ENCODE peak calls at places on chromosomes 7 and 10, in four cellular contexts. E, L, Q and A are unnamed samples.

GRCh38 chr10:82319046-82319445 is 444.1 kb downstream of the NRG3 start:
- DNase-seq in E (no peak), L (no peak), Q (no peak), A (no peak)

GRCh38 chr7:23373151-23374004 is 74.2 kb downstream of the MALSU1 start:
- DNase-seq in L (no peak), Q (no peak), E (no peak), A (peak)

GRCh38 chr10:30151581-30152389 is 92.4 kb upstream of the JCAD start:
- DNase-seq in E (peak), Q (peak), L (peak), A (no peak)

GRCh38 chr10:126917375-126917774 is 12.1 kb downstream of the DOCK1 start:
- DNase-seq in L (no peak), Q (no peak), E (no peak), A (no peak)

GRCh38 chr10:12875100-12875499 is 126.4 kb downstream of the CCDC3 start:
- DNase-seq in L (no peak), Q (no peak), E (no peak), A (no peak)

GRCh38 chr7:147805996-147806576 is 784.5 kb upstream of the C7orf33 start:
- DNase-seq in L (no peak), Q (no peak), E (no peak), A (no peak)

GRCh38 chr7:48360574-48360973 is 189.3 kb downstream of the ABCA13 start:
- DNase-seq in E (no peak), Q (no peak), L (no peak), A (no peak)

GRCh38 chr10:29328988-29329387 is 40.1 kb downstream of the LYZL1 start:
- DNase-seq in E (peak), L (no peak), Q (peak), A (no peak)

GRCh38 chr10:31134303-31134928 is 102.8 kb upstream of the ZNF438 start:
- DNase-seq in Q (no peak), E (peak), L (peak), A (peak)

GRCh38 chr10:122504551-122504950 is 43.2 kb downstream of the HTRA1 start:
- DNase-seq in Q (peak), L (peak), E (peak), A (no peak)

GRCh38 chr10:80507484-80507880 is 30.2 kb upstream of the SH2D4B start:
- DNase-seq in Q (no peak), E (no peak), L (no peak), A (no peak)

GRCh38 chr10:67666416-67667043 is 29.5 kb downstream of the CTNNA3 start:
- DNase-seq in L (no peak), E (no peak), Q (no peak), A (peak)

GRCh38 chr10:22637491-22637890 is 76.9 kb downstream of the PIP4K2A start:
- DNase-seq in L (no peak), E (no peak), Q (no peak), A (no peak)

GRCh38 chr10:11578802-11579255 is 32.6 kb downstream of the USP6NL start:
- DNase-seq in L (no peak), Q (no peak), E (no peak), A (peak)

GRCh38 chr7:44163591-44163990 is 22.5 kb upstream of the MYL7 start:
- DNase-seq in L (no peak), E (no peak), Q (peak), A (no peak)

GRCh38 chr10:12710594-12711343 is 290.7 kb downstream of the CCDC3 start:
- DNase-seq in L (peak), Q (peak), E (peak), A (peak)

GRCh38 chr10:68242051-68242450 is 10.1 kb upstream of the ATOH7 start:
- DNase-seq in E (no peak), L (no peak), Q (no peak), A (no peak)

GRCh38 chr10:21524526-21525366 is 736 bp downstream of the SKIDA1 start:
- DNase-seq in Q (no peak), L (no peak), E (no peak), A (no peak)

GRCh38 chr7:2004841-2005351 is 227.8 kb downstream of the MAD1L1 start:
- DNase-seq in Q (no peak), L (no peak), E (peak), A (no peak)

GRCh38 chr10:19328582-19328981 is 280.0 kb downstream of the MALRD1 start:
- DNase-seq in L (no peak), E (no peak), Q (no peak), A (no peak)

GRCh38 chr7:18212788-18213187 is 185.1 kb upstream of the PRPS1L1 start:
- DNase-seq in E (no peak), L (no peak), Q (peak), A (no peak)

GRCh38 chr7:102085223-102085772 is 201.4 kb upstream of the SH2B2 start:
- DNase-seq in E (no peak), Q (no peak), L (no peak), A (no peak)

GRCh38 chr10:89283988-89284475 is 17.8 kb upstream of the IFIT2 start:
- DNase-seq in E (peak), L (peak), Q (peak), A (no peak)

GRCh38 chr7:100220833-100221718 is 1.3 kb downstream of the PVRIG start:
- DNase-seq in L (no peak), E (peak), Q (no peak), A (peak)

GRCh38 chr7:28435152-28435551 is 22.8 kb downstream of the CREB5 start:
- DNase-seq in Q (no peak), E (no peak), L (no peak), A (no peak)

DNA sequence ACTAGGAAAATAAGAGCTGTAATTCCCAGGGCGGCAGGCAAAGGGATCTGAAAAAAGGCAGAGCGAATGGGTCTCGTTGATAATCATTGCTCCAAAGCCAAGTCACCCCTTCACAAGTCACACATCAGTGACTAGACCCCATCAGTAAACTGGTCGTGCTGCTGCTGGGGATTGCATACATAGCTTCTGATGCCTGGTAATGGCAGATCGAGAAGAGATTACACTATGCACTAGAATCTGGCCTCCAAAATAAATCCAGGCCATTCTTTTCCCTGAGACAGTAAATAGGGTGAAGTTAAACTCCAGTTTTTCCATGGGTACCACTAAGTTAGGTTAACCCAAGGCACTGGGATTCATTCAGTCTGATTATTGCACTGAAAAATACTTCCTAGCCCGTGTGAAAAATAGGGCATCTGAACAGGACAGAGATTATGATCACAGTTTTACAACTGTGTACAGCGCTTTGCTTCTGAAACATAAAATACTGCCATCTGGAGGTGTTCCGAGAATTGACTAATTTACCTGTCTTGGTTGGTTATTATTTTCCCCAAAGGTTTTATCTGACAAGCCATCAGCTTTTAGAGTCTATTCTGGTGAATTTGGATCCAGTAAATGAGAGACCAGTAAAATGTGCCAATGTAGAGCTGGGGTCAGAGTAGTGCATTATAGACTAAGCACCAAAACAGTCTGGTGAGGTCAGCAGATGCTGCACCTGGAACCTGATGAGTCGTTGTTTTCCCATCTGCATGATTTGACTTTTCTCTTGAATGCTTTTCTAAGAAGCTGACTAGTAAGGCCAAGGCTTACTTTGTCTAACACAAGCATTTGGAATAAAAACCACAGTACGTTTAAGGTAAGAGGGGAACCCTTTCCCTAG is 82.9 kb upstream of the AFAP1L2 start:
- DNase-seq in E (no peak), Q (no peak), L (no peak), A (no peak)
- TF ChIP-seq CTCF in E (no peak), Q (no peak), L (no peak), A (no peak)

DNA sequence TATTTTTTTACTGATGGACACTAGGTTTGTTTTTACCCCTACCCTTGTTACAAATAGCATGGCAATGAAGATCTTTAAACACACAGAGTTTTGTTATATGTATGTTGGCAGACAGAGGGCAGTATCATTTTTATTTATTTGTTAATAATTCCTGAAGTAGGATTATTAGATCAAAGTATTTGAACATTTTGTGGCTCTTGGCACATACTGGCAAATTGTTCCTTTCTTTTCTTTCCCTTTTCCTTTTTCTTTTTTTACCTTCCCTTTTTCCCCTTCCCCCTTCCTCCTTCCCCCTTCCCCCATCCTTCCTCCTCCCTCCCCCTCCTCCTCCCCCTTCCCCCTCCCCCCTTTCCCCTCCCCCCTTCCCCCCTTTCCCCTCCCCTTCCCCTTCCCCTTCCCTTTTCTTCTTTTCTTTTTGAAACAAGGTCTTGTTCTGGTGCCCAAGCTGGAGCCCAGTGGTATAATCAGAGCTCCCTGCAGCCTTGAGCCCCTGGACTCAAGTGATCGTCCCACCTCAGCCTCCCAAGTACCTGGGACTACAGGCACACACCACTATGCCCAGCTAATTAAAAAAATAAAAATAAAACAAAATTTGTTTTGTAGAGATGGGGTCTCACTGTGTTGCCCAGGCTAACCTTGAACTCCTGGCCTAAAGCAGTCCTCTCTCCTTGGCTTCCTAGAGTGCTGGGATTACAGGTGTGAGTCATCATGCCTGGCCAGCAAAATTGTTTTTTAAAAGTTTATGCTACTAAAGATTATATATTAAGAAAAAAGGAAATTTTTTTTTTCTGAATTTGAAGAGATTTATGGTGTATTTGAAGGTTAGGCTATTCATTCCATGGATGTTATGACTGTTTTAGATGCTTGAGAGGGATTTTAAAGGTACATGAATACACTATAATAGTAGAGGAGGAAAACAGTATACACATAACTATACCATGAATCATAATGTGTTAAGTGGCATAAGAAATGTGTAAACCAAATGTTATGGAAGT is 39.3 kb downstream of the SEPTIN7 start:
- DNase-seq in E (no peak), Q (peak), L (no peak), A (no peak)
- TF ChIP-seq CTCF in E (no peak), Q (no peak), L (no peak), A (no peak)

GRCh38 chr7:123355576-123356195 is 155.9 kb upstream of the SLC13A1 start:
- DNase-seq in Q (no peak), L (no peak), E (no peak), A (no peak)
- TF ChIP-seq CTCF in Q (no peak), L (no peak), E (no peak), A (no peak)

GRCh38 chr10:26446258-26446657 is 8.1 kb downstream of the APBB1IP start:
- DNase-seq in E (no peak), Q (no peak), L (no peak), A (no peak)

GRCh38 chr10:26448292-26448691 is 10.2 kb downstream of the APBB1IP start:
- DNase-seq in L (no peak), Q (no peak), E (no peak), A (no peak)

GRCh38 chr10:26448706-26449435 is 10.7 kb downstream of the APBB1IP start:
- DNase-seq in L (no peak), E (peak), Q (no peak), A (peak)

GRCh38 chr10:26441491-26442214 is 3.5 kb downstream of the APBB1IP start:
- DNase-seq in L (no peak), E (no peak), Q (peak), A (no peak)

DNA sequence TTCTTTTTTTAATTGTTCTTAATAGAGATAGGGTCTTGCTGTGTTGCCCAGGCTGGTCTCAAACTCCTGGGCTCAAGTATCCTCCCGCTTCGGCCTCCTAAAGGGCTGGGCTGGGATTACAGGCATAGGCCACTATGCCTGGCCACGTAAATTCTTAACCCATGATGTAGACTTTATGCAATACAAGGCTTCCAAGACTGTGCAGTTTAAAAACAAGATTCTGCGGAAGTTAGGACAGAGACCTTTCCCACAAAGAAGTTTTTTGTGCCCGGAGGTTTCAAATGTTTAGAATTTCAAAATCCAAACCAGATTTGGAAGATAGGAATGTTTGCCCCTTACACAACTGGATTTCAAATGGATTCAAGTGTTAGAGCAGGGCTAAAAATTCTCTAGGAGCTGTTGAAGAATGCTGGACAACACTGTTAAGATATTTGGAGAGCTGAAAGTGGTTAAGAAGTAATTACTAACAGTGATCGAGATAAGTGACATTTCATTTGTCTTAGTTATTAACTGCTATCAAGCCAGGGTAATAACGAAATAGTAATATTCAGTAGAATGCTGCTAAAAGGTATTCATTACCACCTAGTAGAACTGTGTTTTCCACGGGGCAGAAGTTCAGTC is 7.4 kb downstream of the APBB1IP start:
- DNase-seq in Q (peak), E (no peak), L (no peak), A (no peak)
- TF ChIP-seq CTCF in Q (peak), E (no peak), L (no peak), A (no peak)

GRCh38 chr10:132637477-132638129 is 100.0 kb downstream of the INPP5A start:
- DNase-seq in Q (no peak), L (no peak), E (no peak), A (peak)
- TF ChIP-seq CTCF in Q (peak), L (peak), E (peak), A (peak)

DNA sequence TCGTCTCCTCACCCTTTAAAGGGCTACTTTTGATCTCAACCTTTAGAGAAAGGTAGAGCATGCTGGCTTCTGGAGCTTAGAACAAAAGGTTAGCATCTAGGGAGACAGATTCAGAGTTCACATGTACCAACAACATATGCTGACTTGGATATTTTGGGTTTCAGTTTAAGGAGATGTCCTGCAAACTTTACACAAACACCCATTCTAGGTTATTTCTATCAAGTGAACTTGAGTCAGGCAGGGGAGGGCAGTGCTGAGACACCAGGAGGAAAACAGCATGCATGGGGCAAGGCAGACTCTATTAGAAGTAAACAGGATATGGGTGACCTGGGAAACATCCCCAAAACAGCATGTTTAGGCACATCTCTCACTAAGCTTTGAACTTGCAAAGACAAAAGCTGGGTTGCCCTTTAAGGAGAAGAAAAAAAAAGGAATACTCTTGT is 43.8 kb downstream of the ARL4A start:
- DNase-seq in L (no peak), Q (no peak), E (no peak), A (no peak)
- TF ChIP-seq CTCF in L (no peak), Q (peak), E (no peak), A (no peak)

GRCh38 chr7:106073701-106074100 is 38.4 kb downstream of the SYPL1 start:
- DNase-seq in L (no peak), E (no peak), Q (no peak), A (no peak)
- TF ChIP-seq CTCF in L (no peak), E (no peak), Q (no peak), A (no peak)

DNA sequence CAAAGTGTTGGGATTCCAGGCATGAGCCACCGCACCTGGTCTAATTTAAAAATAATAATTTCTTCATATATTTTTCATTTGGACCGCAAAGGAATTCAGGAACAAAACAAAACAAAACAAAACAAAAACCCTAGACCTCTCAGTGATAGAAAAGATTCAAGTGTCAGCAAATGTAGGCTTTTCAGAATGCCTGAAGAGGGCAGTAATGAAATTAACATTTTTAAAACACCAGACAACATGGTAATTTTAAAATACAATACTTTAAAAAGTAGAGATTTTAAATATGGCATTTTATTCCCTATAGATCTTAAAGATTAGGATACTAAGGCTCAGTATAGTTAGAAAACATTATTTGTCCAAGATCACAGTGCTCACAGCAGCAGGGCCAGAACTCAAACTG is 36.6 kb downstream of the DNMBP start:
- DNase-seq in Q (no peak), E (no peak), L (no peak), A (no peak)
- TF ChIP-seq CTCF in Q (peak), E (peak), L (no peak), A (peak)

DNA sequence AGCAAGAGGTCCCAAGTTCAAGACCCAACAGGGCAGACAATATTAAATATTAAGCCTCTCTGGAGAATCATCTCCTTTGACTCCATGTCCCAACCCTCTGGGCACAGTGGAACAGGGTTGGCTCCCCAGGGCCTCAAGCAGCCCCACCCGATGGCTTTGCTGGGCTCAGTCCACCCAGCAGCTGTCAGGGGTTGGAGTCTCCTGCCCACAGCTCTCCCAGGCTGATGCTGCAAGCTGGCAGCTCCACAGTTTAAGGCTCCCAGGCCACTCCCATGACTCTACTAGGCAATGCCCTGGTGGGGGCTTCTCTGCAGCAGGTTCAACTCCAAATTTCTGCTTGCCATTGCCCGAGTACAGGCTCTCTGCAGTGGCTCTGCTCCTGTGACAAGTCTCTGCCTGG is 55.1 kb downstream of the LARP4B start:
- DNase-seq in E (no peak), Q (no peak), L (no peak), A (no peak)
- TF ChIP-seq CTCF in E (no peak), Q (no peak), L (no peak), A (no peak)